ENCODE peak calls at places on chromosomes 11 and 22, in nine cellular contexts. One of them, this sample, is unnamed.

GRCh38 chr11:120326228-120326627 is 1.1 kb downstream of the TLCD5 start:
- DNase-seq in tibial artery: no peak
- DNase-seq in astrocyte of the cerebellum: no peak
- DNase-seq in T-helper 2 cell: no peak
- DNase-seq in anterior cingulate cortex: no peak
- DNase-seq in NCI-H774: no peak
- DNase-seq in stimulated activated CD4-positive, alpha-beta T cell treated with anti-CD3 and anti-CD28 coated beads, Interleukin-2, amount 100 ng/mL, for 48 hours: no peak
- DNase-seq in SK-MEL-5: peak
- DNase-seq in HTR-8/SVneo: no peak
- DNase-seq in this sample: no peak

GRCh38 chr11:125211191-125211953 is 46.8 kb downstream of the PKNOX2 start:
- DNase-seq in SK-MEL-5: no peak
- DNase-seq in stimulated activated CD4-positive, alpha-beta T cell treated with anti-CD3 and anti-CD28 coated beads, Interleukin-2, amount 100 ng/mL, for 48 hours: no peak
- DNase-seq in tibial artery: no peak
- DNase-seq in astrocyte of the cerebellum: no peak
- DNase-seq in T-helper 2 cell: no peak
- DNase-seq in NCI-H774: no peak
- DNase-seq in HTR-8/SVneo: no peak
- DNase-seq in anterior cingulate cortex: no peak
- DNase-seq in this sample: peak

GRCh38 chr11:1935156-1936071 is 11.7 kb upstream of the MRPL23 start:
- DNase-seq in astrocyte of the cerebellum: no peak
- DNase-seq in HTR-8/SVneo: no peak
- DNase-seq in T-helper 2 cell: no peak
- DNase-seq in SK-MEL-5: no peak
- DNase-seq in anterior cingulate cortex: no peak
- DNase-seq in stimulated activated CD4-positive, alpha-beta T cell treated with anti-CD3 and anti-CD28 coated beads, Interleukin-2, amount 100 ng/mL, for 48 hours: no peak
- DNase-seq in NCI-H774: no peak
- DNase-seq in tibial artery: no peak
- DNase-seq in this sample: peak

GRCh38 chr11:3613998-3614741 is 27.6 kb downstream of the ART5 start:
- DNase-seq in T-helper 2 cell: no peak
- DNase-seq in NCI-H774: no peak
- DNase-seq in anterior cingulate cortex: no peak
- DNase-seq in SK-MEL-5: no peak
- DNase-seq in astrocyte of the cerebellum: no peak
- DNase-seq in HTR-8/SVneo: no peak
- DNase-seq in tibial artery: no peak
- DNase-seq in stimulated activated CD4-positive, alpha-beta T cell treated with anti-CD3 and anti-CD28 coated beads, Interleukin-2, amount 100 ng/mL, for 48 hours: no peak
- DNase-seq in this sample: peak

GRCh38 chr11:1837171-1838076 is 1.4 kb upstream of the TNNI2 start:
- DNase-seq in astrocyte of the cerebellum: no peak
- DNase-seq in T-helper 2 cell: peak
- DNase-seq in stimulated activated CD4-positive, alpha-beta T cell treated with anti-CD3 and anti-CD28 coated beads, Interleukin-2, amount 100 ng/mL, for 48 hours: peak
- DNase-seq in anterior cingulate cortex: peak
- DNase-seq in HTR-8/SVneo: peak
- DNase-seq in SK-MEL-5: peak
- DNase-seq in tibial artery: no peak
- DNase-seq in NCI-H774: no peak
- DNase-seq in this sample: peak

GRCh38 chr22:20247010-20247505 is 21.1 kb downstream of the RTN4R start:
- DNase-seq in SK-MEL-5: no peak
- DNase-seq in stimulated activated CD4-positive, alpha-beta T cell treated with anti-CD3 and anti-CD28 coated beads, Interleukin-2, amount 100 ng/mL, for 48 hours: no peak
- DNase-seq in HTR-8/SVneo: no peak
- DNase-seq in tibial artery: no peak
- DNase-seq in anterior cingulate cortex: no peak
- DNase-seq in astrocyte of the cerebellum: no peak
- DNase-seq in NCI-H774: no peak
- DNase-seq in T-helper 2 cell: no peak
- DNase-seq in this sample: no peak

GRCh38 chr11:27209562-27210005 is 153.4 kb downstream of the CCDC34 start:
- DNase-seq in tibial artery: peak
- DNase-seq in anterior cingulate cortex: no peak
- DNase-seq in HTR-8/SVneo: peak
- DNase-seq in NCI-H774: peak
- DNase-seq in astrocyte of the cerebellum: peak
- DNase-seq in SK-MEL-5: peak
- DNase-seq in T-helper 2 cell: no peak
- DNase-seq in stimulated activated CD4-positive, alpha-beta T cell treated with anti-CD3 and anti-CD28 coated beads, Interleukin-2, amount 100 ng/mL, for 48 hours: no peak
- DNase-seq in this sample: no peak

GRCh38 chr22:43811777-43812148 is 342 bp downstream of the EFCAB6 start:
- DNase-seq in tibial artery: no peak
- DNase-seq in NCI-H774: peak
- DNase-seq in T-helper 2 cell: no peak
- DNase-seq in HTR-8/SVneo: no peak
- DNase-seq in anterior cingulate cortex: no peak
- DNase-seq in SK-MEL-5: peak
- DNase-seq in stimulated activated CD4-positive, alpha-beta T cell treated with anti-CD3 and anti-CD28 coated beads, Interleukin-2, amount 100 ng/mL, for 48 hours: no peak
- DNase-seq in astrocyte of the cerebellum: no peak
- DNase-seq in this sample: no peak

GRCh38 chr11:32312865-32313403 is 122.4 kb downstream of the WT1 start:
- DNase-seq in SK-MEL-5: peak
- DNase-seq in T-helper 2 cell: no peak
- DNase-seq in NCI-H774: no peak
- DNase-seq in stimulated activated CD4-positive, alpha-beta T cell treated with anti-CD3 and anti-CD28 coated beads, Interleukin-2, amount 100 ng/mL, for 48 hours: peak
- DNase-seq in HTR-8/SVneo: peak
- DNase-seq in astrocyte of the cerebellum: no peak
- DNase-seq in anterior cingulate cortex: no peak
- DNase-seq in tibial artery: no peak
- DNase-seq in this sample: no peak

GRCh38 chr11:131136476-131136875 is 220.2 kb upstream of the SNX19 start:
- DNase-seq in NCI-H774: no peak
- DNase-seq in anterior cingulate cortex: no peak
- DNase-seq in T-helper 2 cell: no peak
- DNase-seq in tibial artery: no peak
- DNase-seq in HTR-8/SVneo: no peak
- DNase-seq in SK-MEL-5: no peak
- DNase-seq in stimulated activated CD4-positive, alpha-beta T cell treated with anti-CD3 and anti-CD28 coated beads, Interleukin-2, amount 100 ng/mL, for 48 hours: no peak
- DNase-seq in astrocyte of the cerebellum: no peak
- DNase-seq in this sample: no peak

GRCh38 chr11:73306069-73306468 is 2.0 kb upstream of the ARHGEF17 start:
- DNase-seq in anterior cingulate cortex: no peak
- DNase-seq in astrocyte of the cerebellum: no peak
- DNase-seq in SK-MEL-5: peak
- DNase-seq in stimulated activated CD4-positive, alpha-beta T cell treated with anti-CD3 and anti-CD28 coated beads, Interleukin-2, amount 100 ng/mL, for 48 hours: no peak
- DNase-seq in NCI-H774: no peak
- DNase-seq in T-helper 2 cell: no peak
- DNase-seq in tibial artery: no peak
- DNase-seq in HTR-8/SVneo: no peak
- DNase-seq in this sample: no peak

GRCh38 chr11:72574534-72575460 is 99.4 kb downstream of the PDE2A start:
- DNase-seq in astrocyte of the cerebellum: no peak
- DNase-seq in SK-MEL-5: no peak
- DNase-seq in stimulated activated CD4-positive, alpha-beta T cell treated with anti-CD3 and anti-CD28 coated beads, Interleukin-2, amount 100 ng/mL, for 48 hours: no peak
- DNase-seq in HTR-8/SVneo: no peak
- DNase-seq in T-helper 2 cell: no peak
- DNase-seq in NCI-H774: no peak
- DNase-seq in anterior cingulate cortex: no peak
- DNase-seq in tibial artery: peak
- DNase-seq in this sample: no peak

GRCh38 chr22:44547371-44547770 is 49.3 kb upstream of the RTL6 start:
- DNase-seq in anterior cingulate cortex: no peak
- DNase-seq in tibial artery: peak
- DNase-seq in astrocyte of the cerebellum: no peak
- DNase-seq in T-helper 2 cell: no peak
- DNase-seq in stimulated activated CD4-positive, alpha-beta T cell treated with anti-CD3 and anti-CD28 coated beads, Interleukin-2, amount 100 ng/mL, for 48 hours: no peak
- DNase-seq in NCI-H774: no peak
- DNase-seq in SK-MEL-5: no peak
- DNase-seq in HTR-8/SVneo: no peak
- DNase-seq in this sample: no peak

GRCh38 chr11:46295312-46295995 is 18.0 kb downstream of the CREB3L1 start:
- DNase-seq in SK-MEL-5: peak
- DNase-seq in NCI-H774: peak
- DNase-seq in tibial artery: peak
- DNase-seq in HTR-8/SVneo: peak
- DNase-seq in anterior cingulate cortex: peak
- DNase-seq in astrocyte of the cerebellum: no peak
- DNase-seq in stimulated activated CD4-positive, alpha-beta T cell treated with anti-CD3 and anti-CD28 coated beads, Interleukin-2, amount 100 ng/mL, for 48 hours: peak
- DNase-seq in T-helper 2 cell: peak
- DNase-seq in this sample: peak

GRCh38 chr22:33389927-33390326 is 331.7 kb upstream of the SYN3 start:
- DNase-seq in NCI-H774: no peak
- DNase-seq in stimulated activated CD4-positive, alpha-beta T cell treated with anti-CD3 and anti-CD28 coated beads, Interleukin-2, amount 100 ng/mL, for 48 hours: no peak
- DNase-seq in anterior cingulate cortex: no peak
- DNase-seq in astrocyte of the cerebellum: peak
- DNase-seq in tibial artery: no peak
- DNase-seq in HTR-8/SVneo: no peak
- DNase-seq in SK-MEL-5: no peak
- DNase-seq in T-helper 2 cell: no peak
- DNase-seq in this sample: no peak

GRCh38 chr11:1939006-1939626 is 8.0 kb upstream of the MRPL23 start:
- DNase-seq in anterior cingulate cortex: no peak
- DNase-seq in HTR-8/SVneo: peak
- DNase-seq in tibial artery: no peak
- DNase-seq in T-helper 2 cell: no peak
- DNase-seq in astrocyte of the cerebellum: no peak
- DNase-seq in stimulated activated CD4-positive, alpha-beta T cell treated with anti-CD3 and anti-CD28 coated beads, Interleukin-2, amount 100 ng/mL, for 48 hours: no peak
- DNase-seq in SK-MEL-5: no peak
- DNase-seq in NCI-H774: no peak
- DNase-seq in this sample: peak

GRCh38 chr11:121886956-121887355 is 229.1 kb downstream of the BLID start:
- DNase-seq in stimulated activated CD4-positive, alpha-beta T cell treated with anti-CD3 and anti-CD28 coated beads, Interleukin-2, amount 100 ng/mL, for 48 hours: no peak
- DNase-seq in tibial artery: no peak
- DNase-seq in NCI-H774: no peak
- DNase-seq in SK-MEL-5: no peak
- DNase-seq in T-helper 2 cell: no peak
- DNase-seq in astrocyte of the cerebellum: no peak
- DNase-seq in anterior cingulate cortex: no peak
- DNase-seq in HTR-8/SVneo: no peak
- DNase-seq in this sample: no peak

GRCh38 chr11:134670247-134670646 is 258.2 kb upstream of the B3GAT1 start:
- DNase-seq in SK-MEL-5: no peak
- DNase-seq in NCI-H774: no peak
- DNase-seq in astrocyte of the cerebellum: no peak
- DNase-seq in anterior cingulate cortex: no peak
- DNase-seq in HTR-8/SVneo: no peak
- DNase-seq in stimulated activated CD4-positive, alpha-beta T cell treated with anti-CD3 and anti-CD28 coated beads, Interleukin-2, amount 100 ng/mL, for 48 hours: no peak
- DNase-seq in T-helper 2 cell: no peak
- DNase-seq in tibial artery: no peak
- DNase-seq in this sample: no peak

GRCh38 chr11:73204711-73205121 is 13.4 kb upstream of the P2RY2 start:
- DNase-seq in tibial artery: peak
- DNase-seq in astrocyte of the cerebellum: no peak
- DNase-seq in T-helper 2 cell: no peak
- DNase-seq in NCI-H774: no peak
- DNase-seq in SK-MEL-5: no peak
- DNase-seq in stimulated activated CD4-positive, alpha-beta T cell treated with anti-CD3 and anti-CD28 coated beads, Interleukin-2, amount 100 ng/mL, for 48 hours: no peak
- DNase-seq in anterior cingulate cortex: no peak
- DNase-seq in HTR-8/SVneo: no peak
- DNase-seq in this sample: peak

GRCh38 chr22:40679964-40680818 is 907 bp downstream of the MCHR1 start:
- DNase-seq in NCI-H774: no peak
- DNase-seq in T-helper 2 cell: no peak
- DNase-seq in SK-MEL-5: no peak
- DNase-seq in tibial artery: no peak
- DNase-seq in astrocyte of the cerebellum: no peak
- DNase-seq in HTR-8/SVneo: no peak
- DNase-seq in stimulated activated CD4-positive, alpha-beta T cell treated with anti-CD3 and anti-CD28 coated beads, Interleukin-2, amount 100 ng/mL, for 48 hours: no peak
- DNase-seq in anterior cingulate cortex: no peak
- DNase-seq in this sample: no peak

GRCh38 chr11:70290341-70291065 is 20.0 kb downstream of the PPFIA1 start:
- DNase-seq in T-helper 2 cell: no peak
- DNase-seq in anterior cingulate cortex: no peak
- DNase-seq in tibial artery: no peak
- DNase-seq in HTR-8/SVneo: no peak
- DNase-seq in NCI-H774: no peak
- DNase-seq in stimulated activated CD4-positive, alpha-beta T cell treated with anti-CD3 and anti-CD28 coated beads, Interleukin-2, amount 100 ng/mL, for 48 hours: no peak
- DNase-seq in SK-MEL-5: no peak
- DNase-seq in astrocyte of the cerebellum: no peak
- DNase-seq in this sample: no peak

GRCh38 chr11:42571486-42572230 is 740.1 kb upstream of the API5 start:
- DNase-seq in HTR-8/SVneo: no peak
- DNase-seq in anterior cingulate cortex: no peak
- DNase-seq in tibial artery: no peak
- DNase-seq in T-helper 2 cell: no peak
- DNase-seq in astrocyte of the cerebellum: no peak
- DNase-seq in stimulated activated CD4-positive, alpha-beta T cell treated with anti-CD3 and anti-CD28 coated beads, Interleukin-2, amount 100 ng/mL, for 48 hours: no peak
- DNase-seq in SK-MEL-5: no peak
- DNase-seq in NCI-H774: no peak
- DNase-seq in this sample: no peak

GRCh38 chr11:95494856-95495255 is 263.9 kb upstream of the SESN3 start:
- DNase-seq in astrocyte of the cerebellum: no peak
- DNase-seq in T-helper 2 cell: no peak
- DNase-seq in HTR-8/SVneo: no peak
- DNase-seq in tibial artery: no peak
- DNase-seq in NCI-H774: no peak
- DNase-seq in SK-MEL-5: no peak
- DNase-seq in anterior cingulate cortex: no peak
- DNase-seq in stimulated activated CD4-positive, alpha-beta T cell treated with anti-CD3 and anti-CD28 coated beads, Interleukin-2, amount 100 ng/mL, for 48 hours: no peak
- DNase-seq in this sample: no peak

GRCh38 chr22:37226087-37226486 is 13.8 kb upstream of the SSTR3 start:
- DNase-seq in HTR-8/SVneo: no peak
- DNase-seq in anterior cingulate cortex: no peak
- DNase-seq in stimulated activated CD4-positive, alpha-beta T cell treated with anti-CD3 and anti-CD28 coated beads, Interleukin-2, amount 100 ng/mL, for 48 hours: no peak
- DNase-seq in SK-MEL-5: no peak
- DNase-seq in astrocyte of the cerebellum: no peak
- DNase-seq in T-helper 2 cell: no peak
- DNase-seq in NCI-H774: no peak
- DNase-seq in tibial artery: no peak
- DNase-seq in this sample: no peak

GRCh38 chr22:38260760-38261477 is 11.9 kb downstream of the TMEM184B start:
- DNase-seq in stimulated activated CD4-positive, alpha-beta T cell treated with anti-CD3 and anti-CD28 coated beads, Interleukin-2, amount 100 ng/mL, for 48 hours: no peak
- DNase-seq in SK-MEL-5: no peak
- DNase-seq in tibial artery: no peak
- DNase-seq in HTR-8/SVneo: no peak
- DNase-seq in NCI-H774: no peak
- DNase-seq in anterior cingulate cortex: peak
- DNase-seq in astrocyte of the cerebellum: no peak
- DNase-seq in T-helper 2 cell: no peak
- DNase-seq in this sample: no peak

This sample was measured in gastrocnemius medialis.